ENCODE peak calls at places on chromosomes 2 and 18, in six cellular contexts. B, Q, Z, C, M and T are unnamed samples.

GRCh38 chr2:217907266-217907665 is 95.5 kb downstream of the TNS1 start:
- DNase-seq in B (no peak), Q (no peak), Z (no peak), C (no peak), M (no peak), T (no peak)

GRCh38 chr2:26327291-26328272 is 18.4 kb upstream of the SELENOI start:
- DNase-seq in B (no peak), Q (no peak), Z (no peak), C (peak), M (no peak), T (peak)

GRCh38 chr2:203669820-203670219 is 36.6 kb upstream of the CD28 start:
- DNase-seq in B (no peak), Q (no peak), Z (no peak), C (peak), M (no peak), T (no peak)

GRCh38 chr2:2411008-2411407 is 79.9 kb upstream of the MYT1L start:
- DNase-seq in B (no peak), Q (no peak), Z (no peak), C (no peak), M (no peak), T (no peak)

GRCh38 chr2:11764920-11765319 is 18.5 kb downstream of the LPIN1 start:
- DNase-seq in B (no peak), Q (no peak), Z (no peak), C (no peak), M (no peak), T (no peak)

GRCh38 chr2:48233005-48233404 is 296.9 kb upstream of the STON1 start:
- DNase-seq in B (no peak), Q (peak), Z (no peak), C (no peak), M (no peak), T (no peak)

GRCh38 chr18:11951390-11951851 is 29.9 kb upstream of the IMPA2 start:
- DNase-seq in B (no peak), Q (no peak), Z (no peak), C (no peak), M (peak), T (no peak)

GRCh38 chr2:147511491-147511948 is 333.3 kb upstream of the ACVR2A start:
- DNase-seq in B (peak), Q (no peak), Z (peak), C (peak), M (peak), T (peak)

GRCh38 chr18:31679133-31679731 is 5.1 kb downstream of the B4GALT6 start:
- DNase-seq in B (peak), Q (no peak), Z (no peak), C (peak), M (no peak), T (no peak)

GRCh38 chr2:9474361-9475117 is at the start of gene IAH1:
- DNase-seq in B (peak), Q (no peak), Z (peak), C (peak), M (peak), T (no peak)

GRCh38 chr18:78492064-78492812 is 487.4 kb upstream of the SALL3 start:
- DNase-seq in B (no peak), Q (no peak), Z (no peak), C (no peak), M (peak), T (no peak)

GRCh38 chr2:238439093-238439849 is 12.5 kb downstream of the ASB1 start:
- DNase-seq in B (no peak), Q (peak), Z (no peak), C (peak), M (no peak), T (peak)

GRCh38 chr2:33518200-33518599 is 41.8 kb downstream of the RASGRP3 start:
- DNase-seq in B (no peak), Q (no peak), Z (no peak), C (no peak), M (no peak), T (no peak)

GRCh38 chr18:22694954-22695353 is 238.2 kb upstream of the RBBP8 start:
- DNase-seq in B (peak), Q (peak), Z (peak), C (peak), M (peak), T (peak)

GRCh38 chr18:27014841-27015240 is 149.3 kb upstream of the AQP4 start:
- DNase-seq in B (no peak), Q (no peak), Z (no peak), C (no peak), M (no peak), T (no peak)

GRCh38 chr2:26970244-26970927 is at the start of gene MAPRE3:
- DNase-seq in B (peak), Q (no peak), Z (peak), C (peak), M (peak), T (no peak)

GRCh38 chr18:39604836-39605235 is 2039.2 kb upstream of the CELF4 start:
- DNase-seq in B (no peak), Q (no peak), Z (no peak), C (peak), M (no peak), T (no peak)

GRCh38 chr2:76330865-76331264 is 620.1 kb upstream of the GCFC2 start:
- DNase-seq in B (no peak), Q (no peak), Z (no peak), C (no peak), M (no peak), T (no peak)

GRCh38 chr18:77992057-77992456 is 742.4 kb downstream of the GALR1 start:
- DNase-seq in B (no peak), Q (no peak), Z (no peak), C (no peak), M (no peak), T (no peak)

GRCh38 chr18:39348757-39349156 is 1783.2 kb upstream of the CELF4 start:
- DNase-seq in B (no peak), Q (no peak), Z (no peak), C (no peak), M (no peak), T (no peak)

GRCh38 chr2:37570773-37571570 is 100.5 kb downstream of the CDC42EP3 start:
- DNase-seq in B (peak), Q (no peak), Z (no peak), C (peak), M (no peak), T (no peak)

GRCh38 chr2:11967946-11968465 is 221.6 kb downstream of the LPIN1 start:
- DNase-seq in B (peak), Q (peak), Z (peak), C (peak), M (no peak), T (peak)

GRCh38 chr2:232551289-232551688 is 800 bp downstream of the EIF4E2 start:
- DNase-seq in B (no peak), Q (no peak), Z (no peak), C (no peak), M (no peak), T (no peak)

GRCh38 chr2:147172493-147173185 is 672.2 kb upstream of the ACVR2A start:
- DNase-seq in B (no peak), Q (no peak), Z (no peak), C (no peak), M (no peak), T (no peak)

GRCh38 chr2:288743-289361 is 961 bp upstream of the ALKAL2 start:
- DNase-seq in B (peak), Q (no peak), Z (no peak), C (no peak), M (peak), T (no peak)

GRCh38 chr18:41917199-41917598 is 37.8 kb upstream of the PIK3C3 start:
- DNase-seq in B (no peak), Q (no peak), Z (no peak), C (peak), M (peak), T (no peak)

GRCh38 chr2:14642499-14642898 is 10.0 kb downstream of the LRATD1 start:
- DNase-seq in B (no peak), Q (no peak), Z (no peak), C (no peak), M (peak), T (no peak)

GRCh38 chr2:167005096-167005495 is 116.8 kb downstream of the XIRP2 start:
- DNase-seq in B (no peak), Q (no peak), Z (no peak), C (no peak), M (no peak), T (no peak)

GRCh38 chr2:217110550-217110949 is 250.7 kb upstream of the TNP1 start:
- DNase-seq in B (no peak), Q (no peak), Z (no peak), C (no peak), M (no peak), T (no peak)

GRCh38 chr2:210428415-210429179 is 48.0 kb downstream of the LANCL1 start:
- DNase-seq in B (no peak), Q (no peak), Z (no peak), C (peak), M (no peak), T (no peak)

DNA sequence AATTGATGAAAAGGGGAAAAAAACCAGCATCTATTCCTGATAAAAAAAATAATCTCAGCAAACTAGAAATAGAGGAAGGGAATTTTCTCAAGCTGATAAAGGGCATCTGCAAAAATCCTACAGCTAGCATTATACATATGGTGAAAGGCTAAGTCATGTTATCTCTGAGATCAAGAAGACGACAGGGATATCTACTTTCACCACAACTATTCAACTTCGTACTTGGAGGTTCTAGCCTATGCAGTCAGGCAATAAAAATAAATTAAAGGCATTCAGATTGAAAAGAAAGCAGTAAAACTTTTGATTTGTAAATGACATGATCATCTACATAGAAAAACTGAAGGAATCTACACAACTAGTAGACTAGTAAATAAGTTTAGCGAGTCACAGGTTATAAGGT is 58.2 kb downstream of the CAB39 start:
- DNase-seq in B (no peak), Q (no peak), Z (no peak), C (no peak), M (no peak), T (no peak)
- H3K4me3 ChIP-seq in B (no peak), Q (no peak), Z (no peak), C (no peak), M (no peak), T (no peak)

DNA sequence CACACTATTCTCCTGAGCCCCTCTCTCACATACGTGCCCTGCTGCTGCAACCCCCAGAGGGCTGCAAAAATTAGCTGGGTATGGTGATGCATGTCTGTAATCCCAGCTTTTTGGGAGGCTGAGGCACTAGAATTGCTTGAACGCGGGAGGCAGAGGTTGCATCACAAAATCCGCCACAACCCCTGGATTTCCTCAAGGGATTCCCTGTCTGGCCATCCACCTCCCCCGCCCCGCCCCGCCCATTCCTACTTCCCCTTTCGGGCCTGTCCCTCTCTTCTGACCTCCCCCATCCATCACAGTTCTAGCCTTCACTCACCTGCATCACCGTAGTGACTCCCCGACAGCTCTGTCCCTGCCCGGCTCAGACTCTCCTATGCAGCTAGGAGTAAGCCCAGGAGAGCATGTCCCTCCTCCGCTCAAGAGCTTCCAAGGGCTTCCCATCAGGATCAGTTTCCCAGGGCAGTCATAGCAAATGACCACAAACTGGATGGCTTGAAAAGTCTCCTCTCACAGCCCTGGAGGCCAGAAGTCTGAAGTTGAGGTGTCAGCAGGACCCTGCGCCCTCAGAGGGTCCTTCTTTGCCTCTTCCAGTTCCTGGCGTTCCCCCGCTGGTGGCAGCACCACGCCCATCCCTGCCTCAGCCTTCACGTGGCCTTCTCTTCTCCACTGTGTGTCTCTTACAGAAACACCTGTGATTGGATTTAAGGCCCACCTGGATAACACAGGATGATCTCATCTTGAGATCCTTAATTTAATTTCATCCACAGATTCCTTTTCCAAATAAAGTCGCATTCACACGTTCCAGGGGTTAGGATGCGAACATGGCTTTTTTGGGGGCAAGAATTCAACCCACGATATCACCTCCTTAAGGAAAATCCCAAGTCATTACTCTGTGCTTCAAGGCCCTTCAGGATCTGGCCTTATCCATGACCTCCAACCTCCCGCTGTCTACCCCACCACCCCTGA is 58.5 kb downstream of the HS1BP3 start:
- DNase-seq in B (peak), Q (peak), Z (peak), C (no peak), M (peak), T (no peak)
- TF ChIP-seq CTCF in B (no peak), Q (no peak), Z (no peak), C (no peak), M (peak), T (no peak)

GRCh38 chr18:28175047-28175929 is 1.6 kb downstream of the CDH2 start:
- DNase-seq in B (peak), Q (no peak), Z (peak), C (peak), M (peak), T (no peak)
- H3K4me3 ChIP-seq in B (peak), Q (no peak), Z (peak), C (peak), M (peak), T (peak)

GRCh38 chr2:190068764-190069163 is 6.2 kb upstream of the MSTN start:
- DNase-seq in B (no peak), Q (no peak), Z (no peak), C (no peak), M (no peak), T (no peak)

GRCh38 chr2:190075623-190076022 is 13.1 kb upstream of the MSTN start:
- DNase-seq in B (no peak), Q (no peak), Z (no peak), C (no peak), M (no peak), T (no peak)

GRCh38 chr2:190065839-190066238 is 3.3 kb upstream of the MSTN start:
- DNase-seq in B (no peak), Q (no peak), Z (no peak), C (peak), M (no peak), T (no peak)

GRCh38 chr2:190069936-190070696 is 7.6 kb upstream of the MSTN start:
- DNase-seq in B (peak), Q (no peak), Z (no peak), C (peak), M (peak), T (peak)
- TF ChIP-seq CTCF in B (peak), Q (peak), Z (peak), C (peak), M (peak), T (peak)

GRCh38 chr2:241061275-241061674 is 40.8 kb downstream of the MTERF4 start:
- DNase-seq in B (peak), Q (no peak), Z (no peak), C (peak), M (no peak), T (peak)

GRCh38 chr2:241063093-241063551 is 39.0 kb downstream of the MTERF4 start:
- DNase-seq in B (peak), Q (no peak), Z (no peak), C (no peak), M (no peak), T (no peak)

GRCh38 chr2:241064008-241064801 is 37.9 kb downstream of the MTERF4 start:
- DNase-seq in B (peak), Q (no peak), Z (peak), C (no peak), M (peak), T (no peak)

GRCh38 chr2:241063587-241063986 is 38.5 kb downstream of the MTERF4 start:
- DNase-seq in B (peak), Q (no peak), Z (no peak), C (no peak), M (peak), T (no peak)

DNA sequence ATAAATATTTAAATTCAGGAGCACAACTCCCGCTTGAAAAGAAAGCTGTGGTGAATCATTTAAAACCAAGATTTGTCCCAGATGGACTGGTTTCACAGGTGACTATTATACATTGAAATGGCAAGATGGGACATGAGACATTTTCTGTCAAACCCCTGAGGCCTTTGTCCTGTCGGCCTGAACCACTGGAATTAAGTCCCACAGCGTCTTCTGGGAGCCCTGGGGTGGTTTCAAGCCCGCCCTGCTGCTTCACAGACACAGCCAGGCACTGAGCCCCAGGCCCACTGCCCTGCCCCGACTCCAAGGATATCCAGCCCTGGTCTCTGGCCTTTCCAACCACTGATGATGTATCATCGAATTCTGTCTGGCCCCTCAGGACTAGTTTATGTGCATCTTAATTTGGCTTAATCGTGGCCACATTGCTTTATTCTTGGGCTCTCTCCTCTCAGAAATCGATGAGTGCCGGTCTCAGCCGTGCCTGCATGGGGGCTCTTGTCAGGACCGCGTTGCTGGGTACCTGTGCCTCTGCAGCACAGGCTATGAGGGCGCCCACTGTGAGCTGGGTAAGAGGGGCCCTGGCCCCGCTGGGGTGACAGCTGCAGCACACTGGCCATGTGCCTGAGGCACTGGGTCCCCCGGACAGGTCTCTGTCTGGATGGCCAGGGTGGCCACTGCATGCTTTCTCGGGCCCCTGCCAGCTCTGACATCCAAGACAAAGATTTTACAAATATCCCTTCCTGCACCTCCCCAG is 39.6 kb downstream of the MTERF4 start:
- DNase-seq in B (no peak), Q (peak), Z (no peak), C (no peak), M (no peak), T (no peak)
- H3K4me3 ChIP-seq in B (no peak), Q (no peak), Z (no peak), C (no peak), M (no peak), T (no peak)